ENCODE peak calls at places on chromosome 3, in eight cellular contexts. L, F, U, O, B, V, T and S are unnamed samples.

GRCh38 chr3:106806964-106807363 is 570.3 kb upstream of the CCDC54 start:
- DNase-seq in L (no peak), F (no peak), U (no peak), O (no peak), B (no peak), V (no peak), T (no peak), S (no peak)

GRCh38 chr3:160184655-160185054 is 40.6 kb upstream of the C3orf80 start:
- DNase-seq in L (no peak), F (no peak), U (no peak), O (no peak), B (no peak), V (no peak), T (no peak), S (no peak)

GRCh38 chr3:171285287-171285686 is 174.9 kb downstream of the TNIK start:
- DNase-seq in L (peak; percentile 66), F (no peak), U (no peak), O (no peak), B (no peak), V (no peak), T (no peak), S (no peak)

GRCh38 chr3:57958642-57959406 is 49.4 kb upstream of the FLNB start:
- DNase-seq in L (no peak), F (no peak), U (peak; percentile 38), O (no peak), B (peak; percentile 48), V (no peak), T (no peak), S (no peak)

GRCh38 chr3:108475220-108475782 is 35.1 kb downstream of the MYH15 start:
- DNase-seq in L (no peak), F (no peak), U (no peak), O (no peak), B (no peak), V (no peak), T (no peak), S (no peak)

GRCh38 chr3:72899349-72899765 is 11.5 kb downstream of the GXYLT2 start:
- DNase-seq in L (no peak), F (no peak), U (no peak), O (no peak), B (no peak), V (no peak), T (no peak), S (no peak)

GRCh38 chr3:132180337-132180791 is 136.8 kb upstream of the ACP3 start:
- DNase-seq in L (peak; percentile 5), F (no peak), U (peak; percentile 18), O (no peak), B (peak; percentile 62), V (peak; percentile 38), T (peak; percentile 42), S (no peak)

GRCh38 chr3:141840737-141841544 is 35.5 kb upstream of the ATP1B3 start:
- DNase-seq in L (no peak), F (no peak), U (no peak), O (no peak), B (peak; percentile 84), V (no peak), T (no peak), S (no peak)

GRCh38 chr3:128112406-128112968 is 11.1 kb downstream of the RUVBL1 start:
- DNase-seq in L (peak; percentile 25), F (peak; percentile 36), U (no peak), O (no peak), B (peak; percentile 89), V (no peak), T (peak; percentile 78), S (no peak)

GRCh38 chr3:184040010-184040409 is 8.5 kb downstream of the HTR3D start:
- DNase-seq in L (no peak), F (no peak), U (peak; percentile 41), O (no peak), B (peak; percentile 22), V (peak; percentile 38), T (peak; percentile 39), S (no peak)

GRCh38 chr3:184016820-184017671 is 638 bp downstream of the ABCC5 start:
- DNase-seq in L (no peak), F (no peak), U (peak; percentile 83), O (peak; percentile 92), B (peak; percentile 56), V (peak; percentile 18), T (peak; percentile 92), S (peak; percentile 86)

GRCh38 chr3:61602466-61602865 is 41.1 kb downstream of the PTPRG start:
- DNase-seq in L (no peak), F (no peak), U (peak; percentile 4), O (no peak), B (peak; percentile 9), V (no peak), T (no peak), S (no peak)
- H3K4me1 ChIP-seq in L (no peaks in the 10 kb centered on the region), F (no peaks in the 10 kb centered on the region), U (no peaks in the 10 kb centered on the region), O (no peaks in the 10 kb centered on the region), B (no peaks in the 10 kb centered on the region), V (peaks cover 28% of the 10 kb centered on the region), T (peaks cover 2% of the 10 kb centered on the region), S (no peaks in the 10 kb centered on the region)

GRCh38 chr3:177595789-177596188 is 398.5 kb upstream of the TBL1XR1 start:
- DNase-seq in L (no peak), F (no peak), U (no peak), O (no peak), B (no peak), V (no peak), T (no peak), S (no peak)

GRCh38 chr3:177596248-177596821 is 399.1 kb upstream of the TBL1XR1 start:
- DNase-seq in L (no peak), F (peak; percentile 34), U (no peak), O (no peak), B (peak; percentile 16), V (no peak), T (no peak), S (no peak)

GRCh38 chr3:177596822-177597271 is 399.6 kb upstream of the TBL1XR1 start:
- DNase-seq in L (no peak), F (peak; percentile 73), U (no peak), O (no peak), B (no peak), V (no peak), T (peak; percentile 8), S (no peak)

GRCh38 chr3:177598110-177598833 is 401.0 kb upstream of the TBL1XR1 start:
- DNase-seq in L (no peak), F (peak; percentile 65), U (no peak), O (no peak), B (no peak), V (no peak), T (no peak), S (no peak)

DNA sequence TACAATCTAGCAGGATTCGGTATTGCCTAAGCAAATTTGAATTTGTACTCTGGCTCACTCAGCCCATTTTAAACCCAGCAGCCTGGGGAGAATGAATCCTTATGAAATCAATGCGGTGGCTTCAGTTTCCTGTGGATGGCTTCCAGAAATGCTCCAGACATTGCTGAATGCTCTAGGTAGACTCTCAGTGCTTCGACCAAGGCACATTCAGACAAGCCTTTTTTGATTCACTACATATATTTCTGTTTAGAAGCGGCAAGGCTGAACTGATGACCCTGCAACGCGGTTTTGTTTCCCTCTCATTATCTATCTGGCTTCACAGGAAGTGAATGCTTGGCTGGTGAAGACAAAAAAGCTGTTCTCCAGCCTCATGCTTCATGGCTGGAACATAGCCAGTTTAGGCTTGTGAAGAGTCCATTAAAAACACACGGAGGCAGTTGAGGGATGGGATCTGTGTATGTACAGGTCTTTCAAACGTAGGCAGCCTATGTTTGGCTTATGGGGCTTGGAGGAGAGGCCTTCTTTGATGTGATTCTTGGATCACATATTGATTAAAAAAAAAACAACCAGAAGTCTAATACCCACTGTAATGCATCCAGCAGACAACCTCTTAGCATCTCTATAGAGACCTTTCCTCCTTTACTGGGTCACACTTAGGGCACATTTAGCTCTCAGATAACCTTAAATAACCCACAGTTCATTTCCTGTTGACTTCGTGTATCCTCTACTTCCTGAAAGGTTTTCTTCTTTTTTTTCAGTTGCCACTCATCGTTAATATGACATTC is 400.2 kb upstream of the TBL1XR1 start:
- DNase-seq in L (no peak), F (peak; percentile 66), U (peak; percentile 31), O (no peak), B (peak; percentile 65), V (no peak), T (peak; percentile 22), S (no peak)
- TF ChIP-seq POLR2AphosphoS5 in L (no peak), F (no peak), U (no peak), O (peak; percentile 57), B (no peak), V (no peak), T (peak; percentile 25), S (peak; percentile 7)

DNA sequence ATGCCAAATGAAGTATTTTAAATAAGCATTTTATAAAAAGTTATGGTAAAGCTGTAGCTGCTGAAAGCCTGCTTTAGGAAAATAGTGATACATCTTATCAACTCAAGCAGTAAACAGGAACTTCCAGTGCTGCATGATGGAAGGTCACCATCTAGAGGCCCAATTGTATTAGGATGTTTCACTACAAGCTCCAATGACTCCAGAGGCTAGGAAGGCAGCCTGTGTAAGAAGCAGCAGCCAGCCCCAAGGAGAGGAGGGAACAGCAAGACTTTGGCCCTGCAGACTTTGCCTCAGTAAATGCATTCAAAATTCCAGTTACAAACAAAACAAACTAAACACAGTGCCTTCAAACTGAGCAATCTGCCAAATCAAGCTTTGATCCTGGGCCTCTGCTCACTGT is 32.1 kb downstream of the ILDR1 start:
- DNase-seq in L (no peak), F (no peak), U (no peak), O (no peak), B (no peak), V (no peak), T (no peak), S (no peak)
- TF ChIP-seq CTCF in L (peak; percentile 12), F (no peak), U (no peak), O (no peak), B (no peak), V (peak; percentile 43), T (no peak), S (no peak)

GRCh38 chr3:42055291-42055690 is 35.9 kb upstream of the TRAK1 start:
- DNase-seq in L (no peak), F (no peak), U (no peak), O (no peak), B (no peak), V (peak; percentile 81), T (no peak), S (no peak)

GRCh38 chr3:42053476-42053875 is 37.7 kb upstream of the TRAK1 start:
- DNase-seq in L (no peak), F (no peak), U (no peak), O (no peak), B (no peak), V (no peak), T (no peak), S (peak; percentile 79)

GRCh38 chr3:42051384-42052131 is 39.6 kb upstream of the TRAK1 start:
- DNase-seq in L (no peak), F (no peak), U (no peak), O (no peak), B (peak; percentile 44), V (no peak), T (no peak), S (no peak)

GRCh38 chr3:42052132-42052866 is 38.9 kb upstream of the TRAK1 start:
- DNase-seq in L (no peak), F (no peak), U (no peak), O (no peak), B (peak; percentile 97), V (no peak), T (no peak), S (peak; percentile 77)

DNA sequence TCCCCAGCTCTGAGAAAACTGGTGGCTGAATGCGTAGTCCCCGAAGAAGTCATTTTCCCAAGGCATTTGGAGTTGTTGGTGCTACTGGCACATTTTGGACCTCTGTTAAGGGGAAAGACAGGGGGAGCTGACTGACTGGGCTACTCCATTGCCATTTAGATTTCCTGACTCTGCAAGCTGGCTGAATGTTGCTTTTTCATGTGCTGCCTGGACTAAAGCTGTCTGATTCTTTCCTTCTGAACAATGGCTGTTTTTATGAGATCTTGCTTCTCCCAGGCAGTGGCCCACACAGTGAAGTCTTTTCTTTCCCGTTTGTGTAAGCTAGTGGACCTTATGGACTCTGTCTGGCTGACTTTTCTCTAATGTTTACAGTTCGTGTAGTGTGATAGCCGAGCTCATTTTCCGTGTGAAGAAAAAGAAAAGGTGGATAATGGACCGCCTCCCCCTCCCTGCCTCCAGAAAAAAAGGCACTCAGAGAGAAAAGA is 38.2 kb upstream of the TRAK1 start:
- DNase-seq in L (no peak), F (no peak), U (no peak), O (no peak), B (no peak), V (peak; percentile 98), T (no peak), S (no peak)
- H3K4me1 ChIP-seq in L (peaks cover 38% of the 10 kb centered on the region), F (no peaks in the 10 kb centered on the region), U (peaks cover 4% of the 10 kb centered on the region), O (peaks cover 21% of the 10 kb centered on the region), B (peaks cover 23% of the 10 kb centered on the region), V (peaks cover 83% of the 10 kb centered on the region), T (peaks cover 19% of the 10 kb centered on the region), S (peaks cover 32% of the 10 kb centered on the region)